ENCODE peak calls at places on chromosomes 16 and 17, in nine cellular contexts. One of them, this sample, is unnamed.

GRCh38 chr17:31789707-31790505 is 69.1 kb downstream of the COPRS start:
- DNase-seq in thoracic aorta: no peak
- DNase-seq in right lobe of liver: no peak
- DNase-seq in fibroblast of lung: no peak
- DNase-seq in CD4-positive, CD25-positive, alpha-beta regulatory T cell: no peak
- DNase-seq in A549: no peak
- DNase-seq in bronchial epithelial cell: no peak
- DNase-seq in cardiac fibroblast: no peak
- DNase-seq in breast epithelium: no peak
- DNase-seq in this sample: no peak

GRCh38 chr16:28140788-28141618 is 70.8 kb downstream of the XPO6 start:
- DNase-seq in bronchial epithelial cell: peak; percentile 79
- DNase-seq in right lobe of liver: no peak
- DNase-seq in A549: no peak
- DNase-seq in thoracic aorta: no peak
- DNase-seq in CD4-positive, CD25-positive, alpha-beta regulatory T cell: peak; percentile 90
- DNase-seq in fibroblast of lung: no peak
- DNase-seq in breast epithelium: no peak
- DNase-seq in cardiac fibroblast: no peak
- DNase-seq in this sample: no peak

GRCh38 chr17:83176272-83176955 is 97.0 kb downstream of the METRNL start:
- DNase-seq in cardiac fibroblast: no peak
- DNase-seq in A549: no peak
- DNase-seq in bronchial epithelial cell: no peak
- DNase-seq in right lobe of liver: peak; percentile 12
- DNase-seq in thoracic aorta: no peak
- DNase-seq in fibroblast of lung: no peak
- DNase-seq in CD4-positive, CD25-positive, alpha-beta regulatory T cell: no peak
- DNase-seq in breast epithelium: peak; percentile 47
- DNase-seq in this sample: peak; percentile 64

GRCh38 chr17:45127583-45128300 is 4.6 kb downstream of the PLCD3 start:
- DNase-seq in fibroblast of lung: no peak
- DNase-seq in breast epithelium: peak; percentile 77
- DNase-seq in CD4-positive, CD25-positive, alpha-beta regulatory T cell: no peak
- DNase-seq in bronchial epithelial cell: peak; percentile 55
- DNase-seq in cardiac fibroblast: peak; percentile 55
- DNase-seq in A549: peak; percentile 82
- DNase-seq in thoracic aorta: no peak
- DNase-seq in right lobe of liver: no peak
- DNase-seq in this sample: no peak

GRCh38 chr17:60169921-60170817 is 20.4 kb downstream of the CA4 start:
- DNase-seq in bronchial epithelial cell: peak; percentile 58
- DNase-seq in right lobe of liver: no peak
- DNase-seq in breast epithelium: no peak
- DNase-seq in fibroblast of lung: peak; percentile 45
- DNase-seq in thoracic aorta: no peak
- DNase-seq in A549: no peak
- DNase-seq in CD4-positive, CD25-positive, alpha-beta regulatory T cell: peak; percentile 59
- DNase-seq in cardiac fibroblast: peak; percentile 61
- DNase-seq in this sample: no peak

GRCh38 chr17:69733171-69734014 is 318.9 kb downstream of the MAP2K6 start:
- DNase-seq in CD4-positive, CD25-positive, alpha-beta regulatory T cell: no peak
- DNase-seq in A549: peak; percentile 26
- DNase-seq in fibroblast of lung: peak; percentile 65
- DNase-seq in breast epithelium: no peak
- DNase-seq in bronchial epithelial cell: peak; percentile 97
- DNase-seq in right lobe of liver: no peak
- DNase-seq in cardiac fibroblast: peak; percentile 59
- DNase-seq in thoracic aorta: no peak
- DNase-seq in this sample: no peak

GRCh38 chr16:54286067-54286329 is 589 bp downstream of the IRX3 start:
- DNase-seq in breast epithelium: no peak
- DNase-seq in cardiac fibroblast: no peak
- DNase-seq in CD4-positive, CD25-positive, alpha-beta regulatory T cell: no peak
- DNase-seq in fibroblast of lung: no peak
- DNase-seq in A549: no peak
- DNase-seq in bronchial epithelial cell: no peak
- DNase-seq in right lobe of liver: no peak
- DNase-seq in thoracic aorta: no peak
- DNase-seq in this sample: no peak

GRCh38 chr17:72609501-72609900 is 483.0 kb downstream of the SLC39A11 start:
- DNase-seq in cardiac fibroblast: no peak
- DNase-seq in bronchial epithelial cell: peak; percentile 91
- DNase-seq in CD4-positive, CD25-positive, alpha-beta regulatory T cell: no peak
- DNase-seq in right lobe of liver: no peak
- DNase-seq in A549: peak; percentile 80
- DNase-seq in thoracic aorta: no peak
- DNase-seq in breast epithelium: no peak
- DNase-seq in fibroblast of lung: no peak
- DNase-seq in this sample: no peak

GRCh38 chr17:64458756-64459155 is 9.8 kb downstream of the MILR1 start:
- DNase-seq in bronchial epithelial cell: no peak
- DNase-seq in right lobe of liver: no peak
- DNase-seq in breast epithelium: no peak
- DNase-seq in CD4-positive, CD25-positive, alpha-beta regulatory T cell: no peak
- DNase-seq in fibroblast of lung: no peak
- DNase-seq in cardiac fibroblast: no peak
- DNase-seq in A549: no peak
- DNase-seq in thoracic aorta: no peak
- DNase-seq in this sample: no peak

GRCh38 chr17:64460955-64461354 is 12.0 kb downstream of the MILR1 start:
- DNase-seq in fibroblast of lung: peak; percentile 29
- DNase-seq in cardiac fibroblast: peak; percentile 48
- DNase-seq in CD4-positive, CD25-positive, alpha-beta regulatory T cell: no peak
- DNase-seq in right lobe of liver: no peak
- DNase-seq in breast epithelium: no peak
- DNase-seq in bronchial epithelial cell: no peak
- DNase-seq in thoracic aorta: no peak
- DNase-seq in A549: no peak
- DNase-seq in this sample: no peak

GRCh38 chr17:64459284-64459747 is 10.4 kb downstream of the MILR1 start:
- DNase-seq in CD4-positive, CD25-positive, alpha-beta regulatory T cell: no peak
- DNase-seq in fibroblast of lung: peak; percentile 53
- DNase-seq in breast epithelium: no peak
- DNase-seq in A549: peak; percentile 51
- DNase-seq in bronchial epithelial cell: peak; percentile 44
- DNase-seq in thoracic aorta: no peak
- DNase-seq in right lobe of liver: no peak
- DNase-seq in cardiac fibroblast: peak; percentile 37
- DNase-seq in this sample: no peak

GRCh38 chr17:64455993-64456885 is 7.3 kb downstream of the MILR1 start:
- DNase-seq in bronchial epithelial cell: no peak
- DNase-seq in thoracic aorta: no peak
- DNase-seq in CD4-positive, CD25-positive, alpha-beta regulatory T cell: peak; percentile 31
- DNase-seq in cardiac fibroblast: no peak
- DNase-seq in fibroblast of lung: no peak
- DNase-seq in right lobe of liver: no peak
- DNase-seq in breast epithelium: no peak
- DNase-seq in A549: no peak
- DNase-seq in this sample: no peak

DNA sequence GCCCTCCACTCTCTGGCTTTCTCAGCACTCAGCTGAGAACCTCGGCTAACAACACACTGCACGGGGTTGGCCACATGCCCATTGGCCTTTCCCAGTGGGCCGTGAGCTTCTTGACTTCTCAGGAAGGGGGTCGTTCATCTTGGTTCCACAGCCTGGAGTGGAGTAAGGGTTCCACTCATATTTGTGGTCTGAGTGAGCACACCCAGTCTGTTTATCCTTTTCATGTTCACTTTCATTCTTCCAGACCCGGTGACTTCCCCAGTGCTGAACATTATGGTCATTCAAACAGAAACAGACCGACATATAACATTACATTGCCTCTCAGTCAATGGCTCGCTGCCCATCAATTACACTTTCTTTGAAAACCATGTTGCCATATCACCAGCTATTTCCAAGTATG is 8.2 kb downstream of the MILR1 start:
- DNase-seq in bronchial epithelial cell: no peak
- DNase-seq in A549: no peak
- DNase-seq in thoracic aorta: no peak
- DNase-seq in cardiac fibroblast: peak; percentile 39
- DNase-seq in right lobe of liver: no peak
- DNase-seq in fibroblast of lung: peak; percentile 63
- DNase-seq in breast epithelium: no peak
- DNase-seq in CD4-positive, CD25-positive, alpha-beta regulatory T cell: no peak
- DNase-seq in this sample: no peak
- H3K4me3 ChIP-seq in bronchial epithelial cell: no peak overlapping the region
- H3K4me3 ChIP-seq in A549: no peak overlapping the region
- H3K4me3 ChIP-seq in thoracic aorta: no peak overlapping the region
- H3K4me3 ChIP-seq in cardiac fibroblast: no peak overlapping the region
- H3K4me3 ChIP-seq in right lobe of liver: no peak overlapping the region
- H3K4me3 ChIP-seq in fibroblast of lung: no peak overlapping the region
- H3K4me3 ChIP-seq in breast epithelium: no peak overlapping the region
- H3K4me3 ChIP-seq in CD4-positive, CD25-positive, alpha-beta regulatory T cell: no peak overlapping the region
- H3K4me3 ChIP-seq in this sample: no peak overlapping the region

DNA sequence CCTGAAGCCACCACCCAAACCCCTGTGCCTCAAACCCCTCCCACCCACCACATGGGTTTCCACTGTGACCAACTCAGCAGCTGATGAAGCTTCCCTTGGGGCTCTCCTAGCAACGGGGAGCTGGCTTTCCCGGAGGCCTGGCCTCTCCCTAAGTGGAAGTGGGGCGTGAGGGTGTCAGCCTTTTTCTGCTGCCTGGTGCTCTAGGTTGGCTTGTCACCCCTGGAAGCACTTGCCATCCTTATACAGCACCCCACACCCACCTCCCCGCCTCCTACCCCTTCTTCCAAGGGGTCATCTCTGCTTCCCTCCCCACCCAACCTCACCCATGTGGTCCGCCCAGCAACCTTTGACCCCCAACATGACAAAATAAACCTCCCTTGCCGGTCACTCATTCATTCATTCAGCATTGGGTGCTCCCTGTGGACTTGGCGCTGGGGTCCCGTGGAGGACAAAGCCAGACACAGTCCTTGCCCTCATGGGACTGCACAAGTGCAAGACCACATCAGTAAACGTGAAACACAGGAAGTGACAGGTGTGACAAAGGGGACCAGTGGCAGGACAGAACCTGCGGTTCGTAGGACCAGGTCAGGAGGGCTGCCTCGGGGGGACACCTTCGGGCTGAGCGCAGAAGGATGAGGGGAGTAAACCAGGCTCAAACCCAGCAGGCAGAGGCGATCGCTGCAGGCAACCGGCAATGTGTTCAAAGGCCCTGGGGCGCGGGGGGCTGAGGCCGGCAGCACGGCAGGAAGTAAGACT is 185.2 kb downstream of the SEC14L1 start:
- DNase-seq in thoracic aorta: no peak
- DNase-seq in cardiac fibroblast: peak; percentile 56
- DNase-seq in bronchial epithelial cell: no peak
- DNase-seq in fibroblast of lung: no peak
- DNase-seq in CD4-positive, CD25-positive, alpha-beta regulatory T cell: no peak
- DNase-seq in A549: no peak
- DNase-seq in breast epithelium: peak; percentile 46
- DNase-seq in right lobe of liver: no peak
- DNase-seq in this sample: peak; percentile 37
- H3K4me3 ChIP-seq in thoracic aorta: no peak overlapping the region
- H3K4me3 ChIP-seq in cardiac fibroblast: no peak overlapping the region
- H3K4me3 ChIP-seq in bronchial epithelial cell: no peak overlapping the region
- H3K4me3 ChIP-seq in fibroblast of lung: peak overlapping the region; percentile 13
- H3K4me3 ChIP-seq in CD4-positive, CD25-positive, alpha-beta regulatory T cell: no peak overlapping the region
- H3K4me3 ChIP-seq in A549: no peak overlapping the region
- H3K4me3 ChIP-seq in breast epithelium: no peak overlapping the region
- H3K4me3 ChIP-seq in right lobe of liver: no peak overlapping the region
- H3K4me3 ChIP-seq in this sample: no peak overlapping the region

DNA sequence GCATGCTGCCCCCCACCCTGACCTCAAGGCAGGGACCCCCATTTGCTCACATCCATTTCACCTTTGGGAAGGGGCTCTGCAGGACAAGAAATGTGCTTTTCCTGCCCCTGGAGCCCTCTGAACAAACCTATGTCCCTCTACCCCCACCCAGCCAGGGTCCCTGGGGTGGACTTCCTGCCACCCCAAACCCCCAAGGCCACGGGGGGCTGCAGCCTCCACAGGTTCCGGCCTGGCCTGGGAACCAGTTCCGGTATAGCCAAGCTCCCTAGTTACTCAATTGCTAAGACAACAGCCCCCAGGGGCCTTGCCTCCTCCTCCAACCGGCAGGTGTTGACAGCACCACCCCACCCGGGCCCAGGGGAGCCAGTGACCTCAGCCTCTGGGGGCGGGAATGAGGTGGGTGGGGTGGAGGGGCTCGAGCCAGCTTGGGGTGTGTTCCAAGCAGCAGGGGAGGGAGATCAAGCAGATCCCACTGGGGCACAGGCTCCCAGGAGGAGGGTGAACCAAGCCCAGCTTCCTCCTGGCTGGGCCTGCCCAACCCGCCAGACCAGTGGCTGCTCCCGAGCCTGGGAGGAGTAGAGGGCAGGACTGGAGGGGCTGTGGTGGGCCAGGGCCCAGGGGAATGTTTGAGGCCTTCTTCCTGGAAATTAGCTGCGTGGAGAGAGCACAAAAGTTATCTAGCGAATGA is 6.6 kb downstream of the PNMT start:
- DNase-seq in right lobe of liver: peak; percentile 20
- DNase-seq in breast epithelium: peak; percentile 90
- DNase-seq in CD4-positive, CD25-positive, alpha-beta regulatory T cell: no peak
- DNase-seq in thoracic aorta: no peak
- DNase-seq in bronchial epithelial cell: peak; percentile 49
- DNase-seq in A549: peak; percentile 23
- DNase-seq in fibroblast of lung: no peak
- DNase-seq in cardiac fibroblast: peak; percentile 71
- DNase-seq in this sample: peak; percentile 57
- H3K4me3 ChIP-seq in right lobe of liver: no peak overlapping the region
- H3K4me3 ChIP-seq in breast epithelium: no peak overlapping the region
- H3K4me3 ChIP-seq in CD4-positive, CD25-positive, alpha-beta regulatory T cell: no peak overlapping the region
- H3K4me3 ChIP-seq in thoracic aorta: no peak overlapping the region
- H3K4me3 ChIP-seq in bronchial epithelial cell: no peak overlapping the region
- H3K4me3 ChIP-seq in A549: no peak overlapping the region
- H3K4me3 ChIP-seq in fibroblast of lung: no peak overlapping the region
- H3K4me3 ChIP-seq in cardiac fibroblast: no peak overlapping the region
- H3K4me3 ChIP-seq in this sample: no peak overlapping the region

GRCh38 chr16:66872927-66873684 is 7.2 kb upstream of the PDP2 start:
- DNase-seq in thoracic aorta: peak; percentile 72
- DNase-seq in cardiac fibroblast: peak; percentile 97
- DNase-seq in bronchial epithelial cell: peak; percentile 99
- DNase-seq in A549: peak; percentile 92
- DNase-seq in fibroblast of lung: peak; percentile 97
- DNase-seq in breast epithelium: peak; percentile 86
- DNase-seq in CD4-positive, CD25-positive, alpha-beta regulatory T cell: peak; percentile 80
- DNase-seq in right lobe of liver: peak; percentile 92
- DNase-seq in this sample: peak; percentile 100

GRCh38 chr16:66874079-66874775 is 6.1 kb upstream of the PDP2 start:
- DNase-seq in right lobe of liver: no peak
- DNase-seq in A549: no peak
- DNase-seq in thoracic aorta: no peak
- DNase-seq in bronchial epithelial cell: no peak
- DNase-seq in fibroblast of lung: peak; percentile 64
- DNase-seq in cardiac fibroblast: peak; percentile 72
- DNase-seq in breast epithelium: no peak
- DNase-seq in CD4-positive, CD25-positive, alpha-beta regulatory T cell: no peak
- DNase-seq in this sample: no peak

GRCh38 chr16:66873685-66874055 is 6.6 kb upstream of the PDP2 start:
- DNase-seq in thoracic aorta: no peak
- DNase-seq in cardiac fibroblast: no peak
- DNase-seq in A549: no peak
- DNase-seq in CD4-positive, CD25-positive, alpha-beta regulatory T cell: no peak
- DNase-seq in right lobe of liver: no peak
- DNase-seq in fibroblast of lung: no peak
- DNase-seq in bronchial epithelial cell: no peak
- DNase-seq in breast epithelium: no peak
- DNase-seq in this sample: no peak

GRCh38 chr16:66871840-66872239 is 8.5 kb upstream of the PDP2 start:
- DNase-seq in right lobe of liver: no peak
- DNase-seq in fibroblast of lung: no peak
- DNase-seq in A549: no peak
- DNase-seq in cardiac fibroblast: no peak
- DNase-seq in CD4-positive, CD25-positive, alpha-beta regulatory T cell: no peak
- DNase-seq in breast epithelium: no peak
- DNase-seq in bronchial epithelial cell: no peak
- DNase-seq in thoracic aorta: no peak
- DNase-seq in this sample: no peak

GRCh38 chr16:66872524-66872923 is 7.8 kb upstream of the PDP2 start:
- DNase-seq in A549: no peak
- DNase-seq in right lobe of liver: no peak
- DNase-seq in cardiac fibroblast: no peak
- DNase-seq in fibroblast of lung: no peak
- DNase-seq in breast epithelium: no peak
- DNase-seq in bronchial epithelial cell: no peak
- DNase-seq in thoracic aorta: no peak
- DNase-seq in CD4-positive, CD25-positive, alpha-beta regulatory T cell: no peak
- DNase-seq in this sample: no peak
- H3K4me3 ChIP-seq in A549: peak overlapping the region; percentile 23
- H3K4me3 ChIP-seq in right lobe of liver: no peak overlapping the region
- H3K4me3 ChIP-seq in cardiac fibroblast: peak overlapping the region; percentile 23
- H3K4me3 ChIP-seq in fibroblast of lung: peak overlapping the region; percentile 32
- H3K4me3 ChIP-seq in breast epithelium: peak overlapping the region; percentile 56
- H3K4me3 ChIP-seq in bronchial epithelial cell: no peak overlapping the region
- H3K4me3 ChIP-seq in thoracic aorta: peak overlapping the region; percentile 66
- H3K4me3 ChIP-seq in CD4-positive, CD25-positive, alpha-beta regulatory T cell: peak overlapping the region; percentile 56
- H3K4me3 ChIP-seq in this sample: peak overlapping the region; percentile 18